ENCODE peak calls at places on chromosomes 12 and 14, in ten cellular contexts. T is Panc1, H is HCT116, N is heart right ventricle, O is colonic mucosa, Q is IMR-90, J is thoracic aorta, R is astrocyte, C is right lobe of liver, E is K562. X is an unnamed sample.

GRCh38 chr12:88594780-88595179 is 14.5 kb upstream of the KITLG start:
- DNase-seq in T (no peak), H (no peak), N (no peak), O (no peak), Q (no peak), J (no peak), R (no peak), C (no peak), E (no peak), X (no peak)

GRCh38 chr12:4271433-4272013 is 2.0 kb upstream of the CCND2 start:
- DNase-seq in T (no peak), H (no peak), N (no peak), O (no peak), Q (no peak), J (no peak), R (no peak), C (no peak), E (peak; percentile 27), X (no peak)

GRCh38 chr12:12979731-12980259 is 20.3 kb downstream of the HEBP1 start:
- DNase-seq in T (no peak), H (no peak), N (peak; percentile 15), O (no peak), Q (peak; percentile 98), J (no peak), R (peak; percentile 96), C (peak; percentile 2), E (no peak), X (no peak)

GRCh38 chr14:64773577-64773976 is 69.4 kb downstream of the PLEKHG3 start:
- DNase-seq in T (no peak), H (no peak), N (no peak), O (no peak), Q (no peak), J (no peak), R (no peak), C (no peak), E (no peak), X (no peak)

GRCh38 chr12:85519163-85519562 is 239.1 kb downstream of the ALX1 start:
- DNase-seq in T (no peak), H (no peak), N (no peak), O (no peak), Q (no peak), J (no peak), R (no peak), C (no peak), E (no peak), X (no peak)

GRCh38 chr12:111578276-111578970 is 20.7 kb downstream of the ATXN2 start:
- DNase-seq in T (peak; percentile 61), H (no peak), N (no peak), O (no peak), Q (peak; percentile 91), J (no peak), R (peak; percentile 88), C (no peak), E (peak; percentile 26), X (no peak)

GRCh38 chr12:125305221-125305620 is 240.0 kb downstream of the AACS start:
- DNase-seq in T (no peak), H (no peak), N (no peak), O (no peak), Q (no peak), J (no peak), R (no peak), C (no peak), E (no peak), X (no peak)

GRCh38 chr14:59566725-59567124 is 9.9 kb downstream of the CCDC175 start:
- DNase-seq in T (no peak), H (no peak), N (no peak), O (peak; percentile 19), Q (no peak), J (no peak), R (no peak), C (no peak), E (no peak), X (no peak)

GRCh38 chr12:84719997-84720396 is 192.6 kb downstream of the SLC6A15 start:
- DNase-seq in T (no peak), H (no peak), N (no peak), O (no peak), Q (no peak), J (no peak), R (no peak), C (no peak), E (no peak), X (no peak)

GRCh38 chr12:125330645-125331341 is 265.6 kb downstream of the AACS start:
- DNase-seq in T (no peak), H (peak; percentile 8), N (peak; percentile 51), O (peak; percentile 74), Q (no peak), J (no peak), R (peak; percentile 4), C (peak; percentile 66), E (peak; percentile 85), X (peak; percentile 80)

GRCh38 chr12:3975652-3976051 is 102.5 kb upstream of the PARP11 start:
- DNase-seq in T (no peak), H (no peak), N (no peak), O (no peak), Q (no peak), J (no peak), R (no peak), C (no peak), E (no peak), X (no peak)

GRCh38 chr12:23253191-23253590 is 628.2 kb downstream of the ETNK1 start:
- DNase-seq in T (no peak), H (no peak), N (no peak), O (no peak), Q (no peak), J (no peak), R (no peak), C (no peak), E (no peak), X (no peak)

GRCh38 chr12:112906712-112907414 is at the start of gene OAS1:
- DNase-seq in T (no peak), H (no peak), N (peak; percentile 50), O (peak; percentile 84), Q (peak; percentile 22), J (no peak), R (peak; percentile 15), C (peak; percentile 78), E (no peak), X (no peak)

GRCh38 chr14:57182760-57183503 is 85.8 kb downstream of the EXOC5 start:
- DNase-seq in T (no peak), H (peak; percentile 16), N (no peak), O (no peak), Q (peak; percentile 2), J (no peak), R (no peak), C (no peak), E (peak; percentile 4), X (no peak)

GRCh38 chr12:47772738-47773061 is 338 bp upstream of the SLC48A1 start:
- DNase-seq in T (no peak), H (no peak), N (no peak), O (no peak), Q (no peak), J (no peak), R (no peak), C (no peak), E (no peak), X (no peak)

GRCh38 chr12:47770086-47770726 is 2.8 kb upstream of the SLC48A1 start:
- DNase-seq in T (no peak), H (no peak), N (no peak), O (no peak), Q (peak; percentile 55), J (no peak), R (no peak), C (no peak), E (no peak), X (no peak)

GRCh38 chr12:47769234-47770085 is 3.6 kb upstream of the SLC48A1 start:
- DNase-seq in T (no peak), H (no peak), N (no peak), O (no peak), Q (no peak), J (no peak), R (no peak), C (no peak), E (no peak), X (no peak)

GRCh38 chr12:47772094-47772660 is 861 bp upstream of the SLC48A1 start:
- DNase-seq in T (no peak), H (no peak), N (no peak), O (no peak), Q (no peak), J (no peak), R (no peak), C (no peak), E (no peak), X (no peak)

GRCh38 chr12:47771304-47771703 is 1.7 kb upstream of the SLC48A1 start:
- DNase-seq in T (no peak), H (no peak), N (no peak), O (no peak), Q (no peak), J (no peak), R (no peak), C (no peak), E (no peak), X (no peak)
- H3K36me3 ChIP-seq in T (no peaks in the 10 kb centered on the region), H (no peaks in the 10 kb centered on the region), N (no peaks in the 10 kb centered on the region), O (no peaks in the 10 kb centered on the region), Q (no peaks in the 10 kb centered on the region), J (no peaks in the 10 kb centered on the region), R (no peaks in the 10 kb centered on the region), C (no peaks in the 10 kb centered on the region), E (peaks cover 3% of the 10 kb centered on the region), X (no peaks in the 10 kb centered on the region)

DNA sequence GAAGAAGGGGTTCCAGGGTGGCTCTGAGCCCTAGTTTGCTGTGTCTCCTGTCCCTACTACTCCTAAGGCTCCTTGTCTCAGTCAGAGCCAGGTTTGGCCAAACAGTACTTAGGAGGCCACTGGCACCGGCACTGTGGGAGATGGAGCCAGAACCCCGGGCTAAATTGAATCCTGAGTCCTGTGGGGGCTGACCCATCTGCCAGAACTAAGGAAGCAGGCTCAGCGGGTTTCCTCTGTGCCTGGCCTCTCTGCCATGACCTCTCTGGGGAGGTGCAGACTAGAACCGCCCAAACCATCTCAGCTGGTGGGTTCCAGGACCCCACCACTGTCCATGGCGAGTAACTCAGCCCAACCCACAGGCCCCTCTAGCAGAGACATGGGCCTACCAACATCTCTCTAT is 5.5 kb downstream of the ACTN1 start:
- DNase-seq in T (no peak), H (no peak), N (no peak), O (no peak), Q (no peak), J (no peak), R (no peak), C (no peak), E (no peak), X (no peak)
- H3K27ac ChIP-seq in T (no peak overlapping the region), H (no peak overlapping the region), N (no peak overlapping the region), O (no peak overlapping the region), Q (peak overlapping the region; percentile 59), J (peak overlapping the region; percentile 100), R (peak overlapping the region; percentile 41), C (no peak overlapping the region), E (no peak overlapping the region), X (no peak overlapping the region)

GRCh38 chr12:58196971-58197370 is 255.6 kb downstream of the ATP23 start:
- DNase-seq in T (no peak), H (no peak), N (no peak), O (no peak), Q (no peak), J (no peak), R (no peak), C (no peak), E (no peak), X (no peak)
- TF ChIP-seq CTCF in T (no peak), H (no peak), N (no peak), O (no peak), Q (no peak), J (no peak), R (no peak), C (no peak), E (no peak), X (no peak)

DNA sequence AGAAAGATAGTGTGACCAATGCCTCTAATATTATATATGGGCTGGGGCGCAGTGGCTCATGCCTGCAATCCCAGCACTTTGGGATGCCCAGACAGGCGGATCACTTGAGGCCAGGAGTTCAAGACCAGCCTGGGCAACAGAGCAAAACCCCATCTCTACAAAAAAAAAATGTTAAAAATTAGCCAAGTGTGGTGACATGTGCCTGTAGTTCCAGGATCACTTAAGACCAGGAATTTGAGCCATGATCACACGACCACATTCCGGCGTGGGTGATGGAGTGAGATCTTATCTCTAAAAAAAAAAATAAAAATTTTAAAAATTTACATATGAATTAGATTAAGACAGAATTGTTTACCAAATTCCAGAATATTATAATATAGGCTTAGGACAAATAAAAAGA is 12.0 kb downstream of the TM7SF3 start:
- DNase-seq in T (no peak), H (no peak), N (no peak), O (no peak), Q (no peak), J (no peak), R (no peak), C (no peak), E (no peak), X (no peak)
- H3K36me3 ChIP-seq in T (no peaks in the 10 kb centered on the region), H (no peaks in the 10 kb centered on the region), N (peaks cover 5% of the 10 kb centered on the region), O (no peaks in the 10 kb centered on the region), Q (peaks cover 3% of the 10 kb centered on the region), J (no peaks in the 10 kb centered on the region), R (peaks cover 2% of the 10 kb centered on the region), C (no peaks in the 10 kb centered on the region), E (peaks cover 2% of the 10 kb centered on the region), X (peaks cover 19% of the 10 kb centered on the region)

X was measured in upper lobe of right lung.